ENCODE peak calls at places on chromosomes 11 and 22, in nine cellular contexts. One of them, this sample, is unnamed.

GRCh38 chr11:19982761-19983495 is 177.3 kb downstream of the DBX1 start:
- DNase-seq in uterus: no peak
- DNase-seq in coronary artery: no peak
- DNase-seq in DND-41: no peak
- DNase-seq in adrenal gland: no peak
- DNase-seq in heart left ventricle: no peak
- DNase-seq in CD8-positive, alpha-beta T cell: no peak
- DNase-seq in endodermal cell: no peak
- DNase-seq in colonic mucosa: no peak
- DNase-seq in this sample: no peak

GRCh38 chr11:116454020-116454645 is 318.7 kb downstream of the BUD13 start:
- DNase-seq in uterus: peak; percentile 61
- DNase-seq in coronary artery: no peak
- DNase-seq in DND-41: peak; percentile 49
- DNase-seq in adrenal gland: peak; percentile 42
- DNase-seq in heart left ventricle: no peak
- DNase-seq in CD8-positive, alpha-beta T cell: no peak
- DNase-seq in endodermal cell: peak; percentile 90
- DNase-seq in colonic mucosa: peak; percentile 69
- DNase-seq in this sample: peak; percentile 56

GRCh38 chr22:46354176-46354992 is 18.9 kb downstream of the TRMU start:
- DNase-seq in uterus: no peak
- DNase-seq in coronary artery: no peak
- DNase-seq in DND-41: no peak
- DNase-seq in adrenal gland: no peak
- DNase-seq in heart left ventricle: peak; percentile 58
- DNase-seq in CD8-positive, alpha-beta T cell: no peak
- DNase-seq in endodermal cell: no peak
- DNase-seq in colonic mucosa: no peak
- DNase-seq in this sample: no peak

GRCh38 chr22:39528080-39528661 is 4.4 kb downstream of the RPS19BP1 start:
- DNase-seq in uterus: no peak
- DNase-seq in coronary artery: no peak
- DNase-seq in DND-41: no peak
- DNase-seq in adrenal gland: no peak
- DNase-seq in heart left ventricle: no peak
- DNase-seq in CD8-positive, alpha-beta T cell: no peak
- DNase-seq in endodermal cell: peak; percentile 63
- DNase-seq in colonic mucosa: no peak
- DNase-seq in this sample: peak; percentile 80

GRCh38 chr11:67564230-67564629 is 19.4 kb upstream of the GSTP1 start:
- DNase-seq in uterus: no peak
- DNase-seq in coronary artery: no peak
- DNase-seq in DND-41: no peak
- DNase-seq in adrenal gland: no peak
- DNase-seq in heart left ventricle: no peak
- DNase-seq in CD8-positive, alpha-beta T cell: no peak
- DNase-seq in endodermal cell: peak; percentile 16
- DNase-seq in colonic mucosa: no peak
- DNase-seq in this sample: no peak

GRCh38 chr11:120280566-120281160 is 40.7 kb downstream of the POU2F3 start:
- DNase-seq in uterus: no peak
- DNase-seq in coronary artery: no peak
- DNase-seq in DND-41: no peak
- DNase-seq in adrenal gland: no peak
- DNase-seq in heart left ventricle: no peak
- DNase-seq in CD8-positive, alpha-beta T cell: no peak
- DNase-seq in endodermal cell: no peak
- DNase-seq in colonic mucosa: no peak
- DNase-seq in this sample: no peak

GRCh38 chr11:117597083-117597482 is 199.9 kb downstream of the DSCAML1 start:
- DNase-seq in uterus: no peak
- DNase-seq in coronary artery: no peak
- DNase-seq in DND-41: peak; percentile 72
- DNase-seq in adrenal gland: peak; percentile 30
- DNase-seq in heart left ventricle: no peak
- DNase-seq in CD8-positive, alpha-beta T cell: no peak
- DNase-seq in endodermal cell: peak; percentile 94
- DNase-seq in colonic mucosa: peak; percentile 30
- DNase-seq in this sample: peak; percentile 70

GRCh38 chr22:44287121-44287693 is 25.5 kb downstream of the SHISAL1 start:
- DNase-seq in uterus: no peak
- DNase-seq in coronary artery: no peak
- DNase-seq in DND-41: no peak
- DNase-seq in adrenal gland: no peak
- DNase-seq in heart left ventricle: peak; percentile 34
- DNase-seq in CD8-positive, alpha-beta T cell: no peak
- DNase-seq in endodermal cell: no peak
- DNase-seq in colonic mucosa: no peak
- DNase-seq in this sample: no peak

GRCh38 chr22:37019309-37020191 is at the start of the genes MPST and TST:
- DNase-seq in uterus: peak; percentile 77
- DNase-seq in coronary artery: no peak
- DNase-seq in DND-41: no peak
- DNase-seq in adrenal gland: peak; percentile 81
- DNase-seq in heart left ventricle: peak; percentile 91
- DNase-seq in CD8-positive, alpha-beta T cell: peak; percentile 10
- DNase-seq in endodermal cell: peak; percentile 88
- DNase-seq in colonic mucosa: peak; percentile 80
- DNase-seq in this sample: peak; percentile 77

GRCh38 chr11:106467486-106467885 is 390.0 kb downstream of the AASDHPPT start:
- DNase-seq in uterus: no peak
- DNase-seq in coronary artery: no peak
- DNase-seq in DND-41: no peak
- DNase-seq in adrenal gland: no peak
- DNase-seq in heart left ventricle: no peak
- DNase-seq in CD8-positive, alpha-beta T cell: no peak
- DNase-seq in endodermal cell: no peak
- DNase-seq in colonic mucosa: no peak
- DNase-seq in this sample: no peak

GRCh38 chr11:76023408-76024068 is 182.8 kb downstream of the WNT11 start:
- DNase-seq in uterus: no peak
- DNase-seq in coronary artery: no peak
- DNase-seq in DND-41: no peak
- DNase-seq in adrenal gland: no peak
- DNase-seq in heart left ventricle: no peak
- DNase-seq in CD8-positive, alpha-beta T cell: no peak
- DNase-seq in endodermal cell: no peak
- DNase-seq in colonic mucosa: no peak
- DNase-seq in this sample: peak; percentile 15

GRCh38 chr11:69132301-69132670 is 23.4 kb upstream of the SMIM38 start:
- DNase-seq in uterus: no peak
- DNase-seq in coronary artery: no peak
- DNase-seq in DND-41: no peak
- DNase-seq in adrenal gland: no peak
- DNase-seq in heart left ventricle: no peak
- DNase-seq in CD8-positive, alpha-beta T cell: no peak
- DNase-seq in endodermal cell: no peak
- DNase-seq in colonic mucosa: no peak
- DNase-seq in this sample: no peak

GRCh38 chr22:48396091-48396784 is 1431.4 kb downstream of the BRD1 start:
- DNase-seq in uterus: no peak
- DNase-seq in coronary artery: no peak
- DNase-seq in DND-41: no peak
- DNase-seq in adrenal gland: no peak
- DNase-seq in heart left ventricle: no peak
- DNase-seq in CD8-positive, alpha-beta T cell: no peak
- DNase-seq in endodermal cell: no peak
- DNase-seq in colonic mucosa: no peak
- DNase-seq in this sample: no peak

GRCh38 chr11:79308429-79308828 is 132.4 kb downstream of the TENM4 start:
- DNase-seq in uterus: no peak
- DNase-seq in coronary artery: no peak
- DNase-seq in DND-41: no peak
- DNase-seq in adrenal gland: no peak
- DNase-seq in heart left ventricle: no peak
- DNase-seq in CD8-positive, alpha-beta T cell: no peak
- DNase-seq in endodermal cell: no peak
- DNase-seq in colonic mucosa: no peak
- DNase-seq in this sample: no peak

GRCh38 chr11:90493379-90493778 is 270.5 kb upstream of the CHORDC1 start:
- DNase-seq in uterus: no peak
- DNase-seq in coronary artery: no peak
- DNase-seq in DND-41: no peak
- DNase-seq in adrenal gland: no peak
- DNase-seq in heart left ventricle: no peak
- DNase-seq in CD8-positive, alpha-beta T cell: no peak
- DNase-seq in endodermal cell: peak; percentile 44
- DNase-seq in colonic mucosa: no peak
- DNase-seq in this sample: no peak

GRCh38 chr11:116771935-116772334 is 852 bp downstream of the BUD13 start:
- DNase-seq in uterus: no peak
- DNase-seq in coronary artery: no peak
- DNase-seq in DND-41: no peak
- DNase-seq in adrenal gland: no peak
- DNase-seq in heart left ventricle: no peak
- DNase-seq in CD8-positive, alpha-beta T cell: no peak
- DNase-seq in endodermal cell: no peak
- DNase-seq in colonic mucosa: no peak
- DNase-seq in this sample: no peak

GRCh38 chr11:61487342-61488025 is 21.1 kb upstream of the LRRC10B start:
- DNase-seq in uterus: no peak
- DNase-seq in coronary artery: no peak
- DNase-seq in DND-41: no peak
- DNase-seq in adrenal gland: no peak
- DNase-seq in heart left ventricle: no peak
- DNase-seq in CD8-positive, alpha-beta T cell: no peak
- DNase-seq in endodermal cell: no peak
- DNase-seq in colonic mucosa: no peak
- DNase-seq in this sample: no peak
- TF ChIP-seq CTCF in uterus: no peak
- TF ChIP-seq CTCF in coronary artery: no peak
- TF ChIP-seq CTCF in DND-41: no peak
- TF ChIP-seq CTCF in adrenal gland: no peak
- TF ChIP-seq CTCF in heart left ventricle: no peak
- TF ChIP-seq CTCF in CD8-positive, alpha-beta T cell: no peak
- TF ChIP-seq CTCF in endodermal cell: no peak
- TF ChIP-seq CTCF in colonic mucosa: no peak
- TF ChIP-seq CTCF in this sample: no peak

GRCh38 chr22:30326704-30327362 is at the start of gene TBC1D10A:
- DNase-seq in uterus: peak; percentile 86
- DNase-seq in coronary artery: peak; percentile 91
- DNase-seq in DND-41: peak; percentile 93
- DNase-seq in adrenal gland: peak; percentile 88
- DNase-seq in heart left ventricle: peak; percentile 95
- DNase-seq in CD8-positive, alpha-beta T cell: peak; percentile 90
- DNase-seq in endodermal cell: peak; percentile 98
- DNase-seq in colonic mucosa: peak; percentile 95
- DNase-seq in this sample: peak; percentile 98

GRCh38 chr22:30324008-30324730 is 2.6 kb downstream of the TBC1D10A start:
- DNase-seq in uterus: no peak
- DNase-seq in coronary artery: no peak
- DNase-seq in DND-41: peak; percentile 87
- DNase-seq in adrenal gland: no peak
- DNase-seq in heart left ventricle: no peak
- DNase-seq in CD8-positive, alpha-beta T cell: peak; percentile 50
- DNase-seq in endodermal cell: no peak
- DNase-seq in colonic mucosa: no peak
- DNase-seq in this sample: peak; percentile 23

GRCh38 chr22:30327864-30328345 is 1.2 kb upstream of the TBC1D10A start:
- DNase-seq in uterus: no peak
- DNase-seq in coronary artery: no peak
- DNase-seq in DND-41: no peak
- DNase-seq in adrenal gland: no peak
- DNase-seq in heart left ventricle: no peak
- DNase-seq in CD8-positive, alpha-beta T cell: no peak
- DNase-seq in endodermal cell: peak; percentile 77
- DNase-seq in colonic mucosa: peak; percentile 62
- DNase-seq in this sample: no peak

GRCh38 chr22:30325724-30326703 is 727 bp downstream of the TBC1D10A start:
- DNase-seq in uterus: peak; percentile 43
- DNase-seq in coronary artery: peak; percentile 78
- DNase-seq in DND-41: peak; percentile 51
- DNase-seq in adrenal gland: no peak
- DNase-seq in heart left ventricle: peak; percentile 66
- DNase-seq in CD8-positive, alpha-beta T cell: no peak
- DNase-seq in endodermal cell: peak; percentile 66
- DNase-seq in colonic mucosa: peak; percentile 58
- DNase-seq in this sample: peak; percentile 57

GRCh38 chr22:30325065-30325720 is 1.5 kb downstream of the TBC1D10A start:
- DNase-seq in uterus: peak; percentile 65
- DNase-seq in coronary artery: no peak
- DNase-seq in DND-41: no peak
- DNase-seq in adrenal gland: peak; percentile 78
- DNase-seq in heart left ventricle: no peak
- DNase-seq in CD8-positive, alpha-beta T cell: no peak
- DNase-seq in endodermal cell: peak; percentile 61
- DNase-seq in colonic mucosa: peak; percentile 80
- DNase-seq in this sample: no peak
- H3K4me3 ChIP-seq in uterus: peak overlapping the region; percentile 67
- H3K4me3 ChIP-seq in coronary artery: peak overlapping the region; percentile 85
- H3K4me3 ChIP-seq in DND-41: peak overlapping the region; percentile 85
- H3K4me3 ChIP-seq in adrenal gland: peak overlapping the region; percentile 66
- H3K4me3 ChIP-seq in heart left ventricle: peak overlapping the region; percentile 84
- H3K4me3 ChIP-seq in CD8-positive, alpha-beta T cell: peak overlapping the region; percentile 52
- H3K4me3 ChIP-seq in endodermal cell: peak overlapping the region; percentile 81
- H3K4me3 ChIP-seq in colonic mucosa: peak overlapping the region; percentile 93
- H3K4me3 ChIP-seq in this sample: peak overlapping the region; percentile 90

DNA sequence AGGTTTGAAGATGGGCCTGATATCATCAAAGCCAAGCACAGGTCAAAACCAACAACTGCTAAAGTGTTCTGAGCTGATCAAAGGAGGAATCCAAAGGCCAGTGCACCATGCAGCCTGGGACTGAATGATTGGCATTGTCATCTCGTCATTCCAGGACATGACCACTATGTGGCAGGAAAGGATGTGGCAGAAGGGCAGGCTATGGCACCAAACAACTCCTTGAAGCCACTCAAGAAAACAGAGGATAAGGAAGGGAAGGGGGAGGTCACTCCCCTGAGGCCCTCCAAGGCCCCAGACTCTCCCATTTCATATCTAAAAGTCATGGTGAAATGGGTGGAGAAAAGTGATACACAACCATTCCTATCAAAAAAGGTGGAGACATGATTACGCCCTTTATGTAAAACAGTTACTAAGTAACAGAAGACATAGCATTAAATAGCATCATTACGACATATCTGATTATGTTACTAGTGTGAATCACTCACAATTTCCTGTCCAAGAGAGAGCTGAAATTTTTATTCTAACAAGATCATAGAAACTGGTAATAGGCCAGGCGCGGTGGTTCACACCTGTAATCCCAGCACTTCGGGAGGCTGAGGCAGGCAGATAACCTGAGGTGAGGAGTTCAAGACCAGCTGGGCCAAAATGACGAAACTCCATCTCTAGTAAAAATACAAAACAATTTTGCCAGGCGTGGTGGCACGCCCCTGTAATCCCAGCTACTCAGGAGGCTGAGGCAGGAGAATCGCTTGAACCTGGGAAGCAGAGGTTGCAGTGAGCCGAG is 49.3 kb downstream of the AHNAK start:
- DNase-seq in uterus: no peak
- DNase-seq in coronary artery: no peak
- DNase-seq in DND-41: peak; percentile 19
- DNase-seq in adrenal gland: no peak
- DNase-seq in heart left ventricle: no peak
- DNase-seq in CD8-positive, alpha-beta T cell: no peak
- DNase-seq in endodermal cell: peak; percentile 80
- DNase-seq in colonic mucosa: peak; percentile 65
- DNase-seq in this sample: peak; percentile 41
- TF ChIP-seq CTCF in uterus: peak; percentile 34
- TF ChIP-seq CTCF in coronary artery: no peak
- TF ChIP-seq CTCF in DND-41: peak; percentile 65
- TF ChIP-seq CTCF in adrenal gland: peak; percentile 30
- TF ChIP-seq CTCF in heart left ventricle: peak; percentile 42
- TF ChIP-seq CTCF in CD8-positive, alpha-beta T cell: no peak
- TF ChIP-seq CTCF in endodermal cell: peak; percentile 71
- TF ChIP-seq CTCF in colonic mucosa: peak; percentile 34
- TF ChIP-seq CTCF in this sample: peak; percentile 21

GRCh38 chr11:61139391-61139790 is 21.8 kb downstream of the VPS37C start:
- DNase-seq in uterus: no peak
- DNase-seq in coronary artery: no peak
- DNase-seq in DND-41: no peak
- DNase-seq in adrenal gland: no peak
- DNase-seq in heart left ventricle: no peak
- DNase-seq in CD8-positive, alpha-beta T cell: no peak
- DNase-seq in endodermal cell: no peak
- DNase-seq in colonic mucosa: no peak
- DNase-seq in this sample: no peak
- H3K4me3 ChIP-seq in uterus: no peak overlapping the region
- H3K4me3 ChIP-seq in coronary artery: peak overlapping the region; percentile 31
- H3K4me3 ChIP-seq in DND-41: no peak overlapping the region
- H3K4me3 ChIP-seq in adrenal gland: no peak overlapping the region
- H3K4me3 ChIP-seq in heart left ventricle: no peak overlapping the region
- H3K4me3 ChIP-seq in CD8-positive, alpha-beta T cell: no peak overlapping the region
- H3K4me3 ChIP-seq in endodermal cell: no peak overlapping the region
- H3K4me3 ChIP-seq in colonic mucosa: no peak overlapping the region
- H3K4me3 ChIP-seq in this sample: no peak overlapping the region

This sample was measured in GM12865.